ENCODE peak calls at places on chromosomes 2 and 18, in four cellular contexts. A is Calu3, I is GM20000, G is uterus. S is an unnamed sample.

GRCh38 chr2:76197428-76197827 is 486.7 kb upstream of the GCFC2 start:
- DNase-seq in A (no peak), I (no peak), G (no peak), S (no peak)

GRCh38 chr2:177625744-177626655 is 233.4 kb downstream of the AGPS start:
- DNase-seq in A (no peak), I (no peak), G (no peak), S (no peak)

GRCh38 chr2:38417745-38418689 is 40.9 kb upstream of the ATL2 start:
- DNase-seq in A (no peak), I (no peak), G (no peak), S (no peak)

GRCh38 chr2:173373286-173373685 is 18.6 kb downstream of the CDCA7 start:
- DNase-seq in A (no peak), I (no peak), G (no peak), S (no peak)

GRCh38 chr2:169815849-169816248 is 8.9 kb downstream of the METTL5 start:
- DNase-seq in A (no peak), I (no peak), G (no peak), S (no peak)

GRCh38 chr2:50729306-50730105 is 302.4 kb downstream of the NRXN1 start:
- DNase-seq in A (no peak), I (no peak), G (no peak), S (no peak)

GRCh38 chr2:112784199-112785189 is at the start of gene IL1A:
- DNase-seq in A (peak; percentile 48), I (no peak), G (no peak), S (peak; percentile 25)

GRCh38 chr2:216588771-216589363 is 44.4 kb upstream of the IGFBP2 start:
- DNase-seq in A (no peak), I (no peak), G (no peak), S (no peak)

GRCh38 chr18:1017227-1017626 is 112.6 kb downstream of the ADCYAP1 start:
- DNase-seq in A (no peak), I (no peak), G (no peak), S (no peak)

GRCh38 chr18:27825735-27826477 is 351.0 kb downstream of the CDH2 start:
- DNase-seq in A (no peak), I (no peak), G (no peak), S (no peak)

GRCh38 chr2:79910643-79911042 is 393.9 kb downstream of the LRRTM1 start:
- DNase-seq in A (no peak), I (no peak), G (no peak), S (no peak)

GRCh38 chr2:241507430-241508239 is 749 bp downstream of the STK25 start:
- DNase-seq in A (peak; percentile 83), I (peak; percentile 56), G (no peak), S (peak; percentile 78)

GRCh38 chr2:146363731-146364130 is 1481.1 kb upstream of the ACVR2A start:
- DNase-seq in A (no peak), I (no peak), G (no peak), S (no peak)

GRCh38 chr2:219002395-219003266 is 9.4 kb upstream of the CRYBA2 start:
- DNase-seq in A (peak; percentile 86), I (peak; percentile 77), G (no peak), S (no peak)
- TF ChIP-seq CTCF in A (peak; percentile 65), I (peak; percentile 53), G (peak; percentile 8), S (peak; percentile 67)

GRCh38 chr2:227939271-227940027 is 68.0 kb downstream of the DAW1 start:
- DNase-seq in A (peak; percentile 45), I (peak; percentile 25), G (no peak), S (peak; percentile 34)
- TF ChIP-seq CTCF in A (peak; percentile 59), I (peak; percentile 18), G (no peak), S (peak; percentile 59)

GRCh38 chr2:196535742-196536141 is 103.8 kb upstream of the CCDC150 start:
- DNase-seq in A (no peak), I (no peak), G (no peak), S (no peak)
- TF ChIP-seq CTCF in A (no peak), I (no peak), G (no peak), S (no peak)

DNA sequence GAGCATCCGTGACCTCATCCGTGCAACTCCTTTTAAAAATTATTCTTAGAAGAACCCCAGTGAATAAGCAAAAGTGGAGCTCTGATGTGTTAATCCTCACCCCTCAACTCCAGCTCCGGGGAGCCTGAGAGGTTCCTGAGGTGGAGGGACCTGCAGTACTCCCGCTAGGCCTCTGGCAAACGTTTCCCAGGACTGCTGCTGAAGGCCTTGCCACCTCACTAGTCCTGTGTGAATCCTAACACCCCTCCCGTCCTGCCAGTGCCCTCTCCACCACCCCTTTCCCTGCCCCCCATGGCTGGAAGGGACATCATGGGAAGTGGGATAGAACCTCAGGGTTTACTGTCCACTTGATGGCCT is 70.9 kb downstream of the INPP4A start:
- DNase-seq in A (no peak), I (no peak), G (no peak), S (no peak)
- TF ChIP-seq CTCF in A (no peak), I (no peak), G (no peak), S (no peak)

DNA sequence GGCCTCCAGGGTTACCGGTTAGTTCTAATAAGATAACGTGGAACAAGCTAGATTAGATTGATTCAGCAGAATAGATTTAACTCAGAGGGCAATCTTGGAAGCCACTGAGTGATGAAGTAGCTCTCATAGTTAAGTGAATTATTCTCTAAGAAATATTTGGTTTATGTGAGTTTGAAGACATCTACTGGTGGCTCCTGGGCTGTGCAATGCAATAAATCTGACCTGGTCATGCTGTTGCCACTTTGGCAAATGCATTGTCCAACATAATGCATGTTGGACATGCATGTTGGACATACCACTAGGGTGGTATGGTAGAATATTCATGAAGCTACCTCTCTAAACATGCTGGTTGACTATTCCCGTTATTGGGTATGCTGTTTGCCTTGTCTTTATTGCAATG is 493.7 kb upstream of the VRK2 start:
- DNase-seq in A (no peak), I (no peak), G (no peak), S (no peak)
- TF ChIP-seq CTCF in A (no peak), I (no peak), G (no peak), S (peak; percentile 22)

DNA sequence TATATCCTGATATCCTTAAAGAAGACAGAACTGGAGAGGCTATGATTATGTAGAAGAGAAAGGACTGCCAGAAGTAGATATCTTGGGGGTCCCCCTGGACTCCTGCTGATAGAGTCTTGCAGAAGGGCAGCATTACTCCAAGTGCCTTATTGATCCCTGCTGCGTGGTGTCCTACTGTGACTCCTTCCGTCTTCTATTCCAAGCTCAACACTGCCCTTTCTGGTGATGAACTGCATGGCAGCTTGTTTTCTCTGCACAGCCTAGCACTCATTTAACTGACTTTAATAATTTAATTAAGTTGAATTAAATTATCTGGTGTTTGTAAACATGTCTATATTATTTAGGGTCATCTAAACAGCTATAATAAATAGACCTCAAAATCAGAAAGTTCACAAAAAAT is 194.1 kb upstream of the DSEL start:
- DNase-seq in A (peak; percentile 20), I (no peak), G (no peak), S (no peak)
- TF ChIP-seq CTCF in A (peak; percentile 58), I (no peak), G (no peak), S (peak; percentile 32)

GRCh38 chr2:86484385-86484784 is 43.2 kb downstream of the KDM3A start:
- DNase-seq in A (no peak), I (no peak), G (no peak), S (no peak)

GRCh38 chr2:86488561-86489250 is 47.5 kb downstream of the KDM3A start:
- DNase-seq in A (no peak), I (no peak), G (no peak), S (no peak)

GRCh38 chr2:86485103-86485502 is 43.9 kb downstream of the KDM3A start:
- DNase-seq in A (no peak), I (no peak), G (no peak), S (no peak)

GRCh38 chr2:86489542-86489941 is 48.4 kb downstream of the KDM3A start:
- DNase-seq in A (no peak), I (no peak), G (no peak), S (no peak)

DNA sequence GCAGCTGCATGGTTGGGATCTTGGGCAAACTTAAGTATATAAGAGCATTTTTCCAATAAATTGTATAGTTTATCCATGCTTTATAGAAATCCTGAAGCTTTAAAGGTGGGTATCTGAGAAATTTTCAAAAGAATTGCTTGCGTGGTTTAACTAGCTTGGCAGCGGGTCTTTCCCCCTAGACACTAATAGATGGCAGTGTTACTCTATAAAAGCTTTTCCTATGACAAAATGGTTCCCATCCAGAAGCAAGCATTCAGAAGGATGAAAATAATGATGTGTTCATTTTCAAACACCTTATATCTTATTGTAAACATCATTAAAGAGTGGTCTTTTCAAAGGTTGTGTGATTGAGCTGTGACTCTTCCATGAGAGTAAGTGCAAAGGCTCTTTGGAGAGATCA is 45.9 kb downstream of the KDM3A start:
- DNase-seq in A (no peak), I (no peak), G (no peak), S (no peak)
- TF ChIP-seq CTCF in A (no peak), I (no peak), G (no peak), S (no peak)

GRCh38 chr2:206783718-206784117 is 18.3 kb downstream of the FASTKD2 start:
- DNase-seq in A (peak; percentile 14), I (no peak), G (no peak), S (no peak)
- TF ChIP-seq CTCF in A (peak; percentile 66), I (peak; percentile 14), G (no peak), S (peak; percentile 31)

GRCh38 chr2:200705305-200705985 is 106.3 kb upstream of the BZW1 start:
- DNase-seq in A (no peak), I (no peak), G (no peak), S (no peak)
- TF ChIP-seq CTCF in A (no peak), I (no peak), G (no peak), S (no peak)

S was measured in GM13977.